ENCODE peak calls at places on chromosomes 4 and X, in eight cellular contexts. One of them, this sample, is unnamed.

GRCh38 chr4:165204462-165204830 is 2.9 kb upstream of the KLHL2 start:
- DNase-seq in stomach: no peak
- DNase-seq in body of pancreas: no peak
- DNase-seq in H54: no peak
- DNase-seq in testis: no peak
- DNase-seq in GM12892: no peak
- DNase-seq in lower leg skin: no peak
- DNase-seq in HCT116: no peak
- DNase-seq in this sample: no peak

GRCh38 chr4:187191676-187192075 is 468.0 kb upstream of the FAT1 start:
- DNase-seq in stomach: no peak
- DNase-seq in body of pancreas: no peak
- DNase-seq in H54: no peak
- DNase-seq in testis: no peak
- DNase-seq in GM12892: no peak
- DNase-seq in lower leg skin: no peak
- DNase-seq in HCT116: no peak
- DNase-seq in this sample: no peak

GRCh38 chr4:181520790-181521189 is 722.4 kb upstream of the TENM3 start:
- DNase-seq in stomach: no peak
- DNase-seq in body of pancreas: no peak
- DNase-seq in H54: no peak
- DNase-seq in testis: no peak
- DNase-seq in GM12892: no peak
- DNase-seq in lower leg skin: no peak
- DNase-seq in HCT116: no peak
- DNase-seq in this sample: no peak

GRCh38 chr4:77146426-77147399 is 10.3 kb upstream of the CCNG2 start:
- DNase-seq in stomach: no peak
- DNase-seq in body of pancreas: no peak
- DNase-seq in H54: no peak
- DNase-seq in testis: no peak
- DNase-seq in GM12892: no peak
- DNase-seq in lower leg skin: no peak
- DNase-seq in HCT116: no peak
- DNase-seq in this sample: no peak

GRCh38 chrX:82676386-82676785 is 831.7 kb upstream of the POU3F4 start:
- DNase-seq in stomach: no peak
- DNase-seq in body of pancreas: no peak
- DNase-seq in H54: no peak
- DNase-seq in testis: no peak
- DNase-seq in GM12892: no peak
- DNase-seq in lower leg skin: no peak
- DNase-seq in HCT116: peak; percentile 15
- DNase-seq in this sample: no peak

GRCh38 chr4:122481766-122482405 is 25.4 kb upstream of the IL2 start:
- DNase-seq in stomach: no peak
- DNase-seq in body of pancreas: no peak
- DNase-seq in H54: no peak
- DNase-seq in testis: no peak
- DNase-seq in GM12892: no peak
- DNase-seq in lower leg skin: no peak
- DNase-seq in HCT116: no peak
- DNase-seq in this sample: no peak

GRCh38 chrX:55907968-55908607 is 190.5 kb downstream of the RRAGB start:
- DNase-seq in stomach: peak; percentile 58
- DNase-seq in body of pancreas: peak; percentile 71
- DNase-seq in H54: peak; percentile 21
- DNase-seq in testis: peak; percentile 68
- DNase-seq in GM12892: peak; percentile 32
- DNase-seq in lower leg skin: peak; percentile 86
- DNase-seq in HCT116: peak; percentile 38
- DNase-seq in this sample: peak; percentile 52

GRCh38 chr4:154606728-154607723 is 5.4 kb downstream of the FGG start:
- DNase-seq in stomach: no peak
- DNase-seq in body of pancreas: no peak
- DNase-seq in H54: no peak
- DNase-seq in testis: no peak
- DNase-seq in GM12892: no peak
- DNase-seq in lower leg skin: no peak
- DNase-seq in HCT116: no peak
- DNase-seq in this sample: no peak

GRCh38 chr4:154741877-154742851 is 1.6 kb upstream of the LRAT start:
- DNase-seq in stomach: no peak
- DNase-seq in body of pancreas: peak; percentile 24
- DNase-seq in H54: no peak
- DNase-seq in testis: peak; percentile 16
- DNase-seq in GM12892: no peak
- DNase-seq in lower leg skin: no peak
- DNase-seq in HCT116: no peak
- DNase-seq in this sample: peak; percentile 27

GRCh38 chr4:138445098-138445497 is 202.9 kb upstream of the SLC7A11 start:
- DNase-seq in stomach: no peak
- DNase-seq in body of pancreas: no peak
- DNase-seq in H54: no peak
- DNase-seq in testis: no peak
- DNase-seq in GM12892: no peak
- DNase-seq in lower leg skin: no peak
- DNase-seq in HCT116: no peak
- DNase-seq in this sample: no peak

GRCh38 chrX:25112156-25112555 is 96.4 kb upstream of the ARX start:
- DNase-seq in stomach: no peak
- DNase-seq in body of pancreas: no peak
- DNase-seq in H54: no peak
- DNase-seq in testis: no peak
- DNase-seq in GM12892: no peak
- DNase-seq in lower leg skin: no peak
- DNase-seq in HCT116: no peak
- DNase-seq in this sample: no peak

GRCh38 chr4:36618102-36618501 is 336.7 kb downstream of the DTHD1 start:
- DNase-seq in stomach: no peak
- DNase-seq in body of pancreas: no peak
- DNase-seq in H54: no peak
- DNase-seq in testis: no peak
- DNase-seq in GM12892: no peak
- DNase-seq in lower leg skin: no peak
- DNase-seq in HCT116: no peak
- DNase-seq in this sample: no peak

GRCh38 chr4:93646225-93646930 is 182.2 kb upstream of the ATOH1 start:
- DNase-seq in stomach: no peak
- DNase-seq in body of pancreas: no peak
- DNase-seq in H54: no peak
- DNase-seq in testis: no peak
- DNase-seq in GM12892: no peak
- DNase-seq in lower leg skin: no peak
- DNase-seq in HCT116: no peak
- DNase-seq in this sample: no peak

GRCh38 chrX:101485212-101486064 is at the start of gene ARMCX4:
- DNase-seq in stomach: peak; percentile 58
- DNase-seq in body of pancreas: peak; percentile 75
- DNase-seq in H54: no peak
- DNase-seq in testis: peak; percentile 35
- DNase-seq in GM12892: no peak
- DNase-seq in lower leg skin: peak; percentile 83
- DNase-seq in HCT116: no peak
- DNase-seq in this sample: no peak

GRCh38 chr4:153792007-153792892 is 3.4 kb upstream of the SFRP2 start:
- DNase-seq in stomach: no peak
- DNase-seq in body of pancreas: peak; percentile 63
- DNase-seq in H54: no peak
- DNase-seq in testis: peak; percentile 88
- DNase-seq in GM12892: no peak
- DNase-seq in lower leg skin: peak; percentile 89
- DNase-seq in HCT116: no peak
- DNase-seq in this sample: peak; percentile 60

GRCh38 chrX:10288400-10288799 is 131.6 kb downstream of the CLCN4 start:
- DNase-seq in stomach: no peak
- DNase-seq in body of pancreas: no peak
- DNase-seq in H54: no peak
- DNase-seq in testis: no peak
- DNase-seq in GM12892: no peak
- DNase-seq in lower leg skin: no peak
- DNase-seq in HCT116: no peak
- DNase-seq in this sample: no peak

GRCh38 chr4:123291329-123291728 is 105.3 kb upstream of the SPRY1 start:
- DNase-seq in stomach: no peak
- DNase-seq in body of pancreas: no peak
- DNase-seq in H54: no peak
- DNase-seq in testis: no peak
- DNase-seq in GM12892: no peak
- DNase-seq in lower leg skin: no peak
- DNase-seq in HCT116: no peak
- DNase-seq in this sample: peak; percentile 21

GRCh38 chr4:158768577-158769174 is at the start of gene FNIP2:
- DNase-seq in stomach: peak; percentile 86
- DNase-seq in body of pancreas: peak; percentile 90
- DNase-seq in H54: peak; percentile 52
- DNase-seq in testis: peak; percentile 84
- DNase-seq in GM12892: peak; percentile 52
- DNase-seq in lower leg skin: peak; percentile 95
- DNase-seq in HCT116: peak; percentile 21
- DNase-seq in this sample: peak; percentile 93
- TF ChIP-seq POLR2A in stomach: no peak
- TF ChIP-seq POLR2A in body of pancreas: peak; percentile 77
- TF ChIP-seq POLR2A in H54: peak; percentile 58
- TF ChIP-seq POLR2A in testis: no peak
- TF ChIP-seq POLR2A in GM12892: no peak
- TF ChIP-seq POLR2A in lower leg skin: no peak
- TF ChIP-seq POLR2A in HCT116: peak; percentile 69
- TF ChIP-seq POLR2A in this sample: peak; percentile 21

GRCh38 chrX:38326086-38326485 is 1.2 kb downstream of the RPGR start:
- DNase-seq in stomach: no peak
- DNase-seq in body of pancreas: no peak
- DNase-seq in H54: no peak
- DNase-seq in testis: no peak
- DNase-seq in GM12892: no peak
- DNase-seq in lower leg skin: no peak
- DNase-seq in HCT116: no peak
- DNase-seq in this sample: no peak

GRCh38 chrX:38327775-38328081 is 419 bp upstream of the RPGR start:
- DNase-seq in stomach: no peak
- DNase-seq in body of pancreas: no peak
- DNase-seq in H54: no peak
- DNase-seq in testis: no peak
- DNase-seq in GM12892: no peak
- DNase-seq in lower leg skin: no peak
- DNase-seq in HCT116: no peak
- DNase-seq in this sample: no peak

GRCh38 chrX:38332505-38332904 is 5.2 kb upstream of the RPGR start:
- DNase-seq in stomach: no peak
- DNase-seq in body of pancreas: no peak
- DNase-seq in H54: no peak
- DNase-seq in testis: no peak
- DNase-seq in GM12892: no peak
- DNase-seq in lower leg skin: no peak
- DNase-seq in HCT116: no peak
- DNase-seq in this sample: no peak

DNA sequence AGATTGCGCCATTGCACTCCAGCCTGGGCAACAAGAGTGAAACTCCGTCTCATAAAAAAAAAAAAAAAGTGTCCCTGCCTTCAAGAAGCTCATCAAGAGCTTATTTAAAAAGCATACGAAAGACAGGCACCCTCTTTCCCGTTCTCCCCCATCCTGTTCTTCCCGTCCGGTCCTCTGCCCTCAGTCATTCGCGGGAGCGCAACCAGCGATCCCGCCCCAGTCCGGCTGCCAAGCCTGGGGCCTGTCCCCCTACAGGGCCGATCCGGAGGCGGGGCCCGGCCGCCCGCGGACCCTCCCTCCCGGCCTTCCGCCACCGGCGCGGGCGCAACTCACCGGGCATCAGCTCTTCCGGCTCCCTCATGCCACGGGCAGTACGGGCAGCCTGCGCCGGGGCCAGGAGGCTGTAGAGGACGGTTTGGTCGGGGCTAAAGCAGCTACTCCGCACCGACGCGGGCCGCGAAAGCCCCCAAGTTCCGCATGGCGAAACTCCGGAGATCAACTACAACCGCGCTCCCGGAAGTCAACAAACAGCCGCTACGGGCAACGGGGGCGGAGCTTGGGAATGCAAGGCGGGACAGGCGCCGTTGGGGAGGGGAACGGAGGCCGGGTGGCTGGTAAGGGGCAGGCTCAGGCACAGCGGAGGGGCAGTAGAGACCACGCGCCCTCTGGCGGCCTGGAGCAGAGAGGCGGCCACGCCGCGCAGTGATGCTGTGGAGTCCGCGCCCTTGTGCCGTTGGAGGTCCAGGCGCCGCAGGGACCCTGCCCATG is at the start of gene RPGR:
- DNase-seq in stomach: peak; percentile 93
- DNase-seq in body of pancreas: peak; percentile 95
- DNase-seq in H54: peak; percentile 57
- DNase-seq in testis: peak; percentile 95
- DNase-seq in GM12892: peak; percentile 71
- DNase-seq in lower leg skin: peak; percentile 98
- DNase-seq in HCT116: peak; percentile 79
- DNase-seq in this sample: peak; percentile 94
- TF ChIP-seq POLR2A in stomach: no peak
- TF ChIP-seq POLR2A in body of pancreas: peak; percentile 78
- TF ChIP-seq POLR2A in H54: peak; percentile 40
- TF ChIP-seq POLR2A in testis: no peak
- TF ChIP-seq POLR2A in GM12892: no peak
- TF ChIP-seq POLR2A in lower leg skin: no peak
- TF ChIP-seq POLR2A in HCT116: no peak
- TF ChIP-seq POLR2A in this sample: peak; percentile 63

DNA sequence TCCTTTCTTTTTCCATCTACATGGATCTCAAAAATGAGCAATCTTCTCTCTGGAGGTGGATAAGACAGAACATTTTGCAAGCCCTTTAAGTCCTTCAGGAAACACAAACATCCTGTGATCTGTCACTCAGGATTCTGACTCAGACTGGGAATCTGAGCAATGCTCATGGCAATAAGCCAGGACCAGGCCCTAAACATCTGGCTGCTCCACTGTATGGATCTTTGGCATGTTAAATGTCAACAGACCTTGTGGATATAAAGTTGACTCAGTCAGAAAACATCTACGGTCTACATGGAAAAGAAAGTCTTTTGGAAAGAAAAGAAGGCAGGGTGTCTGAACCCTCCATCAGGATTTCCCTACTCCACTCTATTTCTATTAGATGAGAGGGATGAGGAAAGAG is 17.8 kb upstream of the CHIC2 start:
- DNase-seq in stomach: peak; percentile 46
- DNase-seq in body of pancreas: no peak
- DNase-seq in H54: no peak
- DNase-seq in testis: no peak
- DNase-seq in GM12892: no peak
- DNase-seq in lower leg skin: no peak
- DNase-seq in HCT116: peak; percentile 70
- DNase-seq in this sample: no peak
- TF ChIP-seq POLR2A in stomach: no peak
- TF ChIP-seq POLR2A in body of pancreas: no peak
- TF ChIP-seq POLR2A in H54: no peak
- TF ChIP-seq POLR2A in testis: no peak
- TF ChIP-seq POLR2A in GM12892: no peak
- TF ChIP-seq POLR2A in lower leg skin: no peak
- TF ChIP-seq POLR2A in HCT116: no peak
- TF ChIP-seq POLR2A in this sample: no peak

DNA sequence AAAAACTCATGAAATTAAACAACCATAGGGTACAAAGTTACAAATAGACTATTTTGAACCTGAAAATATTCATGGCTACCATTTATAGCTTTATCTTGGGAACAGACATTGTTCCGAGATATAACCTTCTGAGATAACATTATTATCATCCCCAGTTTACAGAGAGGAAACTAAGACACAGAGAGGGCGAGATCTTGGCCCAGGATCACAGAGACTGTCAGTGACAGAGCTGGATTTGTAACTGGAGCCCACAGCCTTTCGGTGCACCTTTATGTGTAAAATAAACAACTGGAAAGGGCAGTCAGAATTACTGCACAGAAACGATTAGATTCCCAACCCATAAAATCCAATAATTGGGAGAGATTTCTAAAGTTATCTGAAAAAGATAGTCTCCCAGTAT is 28.4 kb downstream of the KLF3 start:
- DNase-seq in stomach: no peak
- DNase-seq in body of pancreas: no peak
- DNase-seq in H54: no peak
- DNase-seq in testis: no peak
- DNase-seq in GM12892: no peak
- DNase-seq in lower leg skin: no peak
- DNase-seq in HCT116: no peak
- DNase-seq in this sample: no peak
- TF ChIP-seq POLR2A in stomach: no peak
- TF ChIP-seq POLR2A in body of pancreas: no peak
- TF ChIP-seq POLR2A in H54: no peak
- TF ChIP-seq POLR2A in testis: no peak
- TF ChIP-seq POLR2A in GM12892: no peak
- TF ChIP-seq POLR2A in lower leg skin: no peak
- TF ChIP-seq POLR2A in HCT116: no peak
- TF ChIP-seq POLR2A in this sample: no peak